ENCODE peak calls at places on chromosomes 5 and 9, in four cellular contexts. Q, I, R and E are unnamed samples.

GRCh38 chr5:90802695-90803317 is 244.2 kb downstream of the ADGRV1 start:
- DNase-seq in Q (peak), I (no peak), R (no peak), E (no peak)

GRCh38 chr5:112002368-112002767 is 245.4 kb upstream of the NREP start:
- DNase-seq in Q (no peak), I (no peak), R (no peak), E (no peak)

GRCh38 chr5:14818931-14819790 is 52.4 kb downstream of the ANKH start:
- DNase-seq in Q (no peak), I (no peak), R (no peak), E (no peak)

GRCh38 chr9:127546125-127546832 is 65.8 kb upstream of the STXBP1 start:
- DNase-seq in Q (no peak), I (no peak), R (no peak), E (no peak)

GRCh38 chr9:68669189-68669588 is 35.9 kb upstream of the PIP5K1B start:
- DNase-seq in Q (no peak), I (no peak), R (no peak), E (no peak)

GRCh38 chr5:59039003-59039295 is 456.1 kb downstream of the RAB3C start:
- DNase-seq in Q (no peak), I (no peak), R (no peak), E (no peak)

GRCh38 chr5:14467886-14468285 is 113.7 kb upstream of the OTULINL start:
- DNase-seq in Q (no peak), I (no peak), R (no peak), E (no peak)

GRCh38 chr5:167982-168660 is 23.2 kb upstream of the LRRC14B start:
- DNase-seq in Q (peak), I (no peak), R (peak), E (no peak)

GRCh38 chr5:169122951-169123350 is 178.0 kb downstream of the SLIT3 start:
- DNase-seq in Q (no peak), I (no peak), R (no peak), E (no peak)

GRCh38 chr5:95631991-95632675 is 12.2 kb downstream of the GPR150 start:
- DNase-seq in Q (peak), I (peak), R (no peak), E (peak)

GRCh38 chr5:53037141-53037859 is 48.1 kb downstream of the ITGA2 start:
- DNase-seq in Q (peak), I (no peak), R (no peak), E (no peak)

GRCh38 chr9:12975496-12975895 is 200.7 kb downstream of the LURAP1L start:
- DNase-seq in Q (no peak), I (no peak), R (no peak), E (no peak)

GRCh38 chr9:123486431-123486830 is 130.4 kb downstream of the CRB2 start:
- DNase-seq in Q (no peak), I (no peak), R (peak), E (no peak)

GRCh38 chr5:109099081-109099480 is 310.7 kb downstream of the PJA2 start:
- DNase-seq in Q (peak), I (no peak), R (no peak), E (no peak)

GRCh38 chr9:36995927-36996471 is 38.1 kb downstream of the PAX5 start:
- DNase-seq in Q (peak), I (peak), R (no peak), E (peak)

GRCh38 chr5:133967715-133968056 is 739 bp downstream of the C5orf15 start:
- DNase-seq in Q (peak), I (no peak), R (no peak), E (no peak)

GRCh38 chr5:53318303-53318702 is 162.1 kb upstream of the FST start:
- DNase-seq in Q (no peak), I (no peak), R (no peak), E (no peak)

GRCh38 chr5:96433066-96433447 is at the start of gene PCSK1:
- DNase-seq in Q (no peak), I (no peak), R (no peak), E (no peak)

GRCh38 chr9:19741178-19741577 is 47.7 kb downstream of the SLC24A2 start:
- DNase-seq in Q (no peak), I (no peak), R (no peak), E (no peak)

GRCh38 chr5:84688566-84688965 is 303.9 kb upstream of the EDIL3 start:
- DNase-seq in Q (peak), I (no peak), R (no peak), E (no peak)